ENCODE peak calls at places on chromosome 9, in nine cellular contexts. A is mammary epithelial cell; T is NAMALWA; C is T-helper 2 cell; N is stimulated activated CD8-positive, alpha-beta memory T cell treated with anti-CD3 and anti-CD28 coated beads, Interleukin-4, amount 100 ng/mL, for 4 hours; Q is heart left ventricle; F is psoas muscle; E is nephron progenitor cell; V is lung. X is an unnamed sample.
A peak's percentile ranks its signal among the peaks of the same experiment; 100 is the strongest.

GRCh38 chr9:91239367-91240111 is 122.2 kb downstream of the AUH start:
- DNase-seq in E (no peak), Q (no peak), N (no peak), V (no peak), F (no peak), T (no peak), C (no peak), A (no peak), X (no peak)

GRCh38 chr9:134283111-134283515 is 43.1 kb upstream of the RXRA start:
- DNase-seq in F (peak; percentile 76), V (peak; percentile 51), N (no peak), T (no peak), C (no peak), Q (peak; percentile 72), E (no peak), A (peak; percentile 53), X (peak; percentile 83)

GRCh38 chr9:100377015-100377414 is 24.3 kb upstream of the TEX10 start:
- DNase-seq in T (no peak), V (no peak), N (no peak), F (no peak), C (no peak), Q (no peak), A (no peak), E (no peak), X (no peak)

GRCh38 chr9:80134487-80134886 is 562.7 kb downstream of the TLE4 start:
- DNase-seq in C (no peak), Q (no peak), T (no peak), V (no peak), A (no peak), F (no peak), E (no peak), N (no peak), X (no peak)

GRCh38 chr9:5949103-5949699 is 58.5 kb downstream of the MLANA start:
- DNase-seq in C (no peak), A (peak; percentile 21), T (peak; percentile 19), E (no peak), F (no peak), V (no peak), Q (no peak), N (no peak), X (no peak)

GRCh38 chr9:89528131-89528530 is 30.2 kb upstream of the SEMA4D start:
- DNase-seq in C (no peak), A (no peak), V (no peak), T (no peak), N (no peak), E (no peak), F (no peak), Q (no peak), X (no peak)

GRCh38 chr9:99633260-99633659 is 188.4 kb upstream of the NR4A3 start:
- DNase-seq in F (no peak), C (no peak), E (no peak), N (no peak), T (peak; percentile 38), V (no peak), A (no peak), Q (no peak), X (no peak)

GRCh38 chr9:88173378-88173999 is 35.2 kb upstream of the SPATA31C2 start:
- DNase-seq in E (peak; percentile 20), V (no peak), T (peak; percentile 89), Q (peak; percentile 25), C (no peak), N (peak; percentile 9), A (peak; percentile 67), F (no peak), X (peak; percentile 55)

GRCh38 chr9:98045234-98046160 is 11.0 kb upstream of the NANS start:
- DNase-seq in F (no peak), A (no peak), V (no peak), T (peak; percentile 97), N (no peak), Q (no peak), C (no peak), E (no peak), X (no peak)

GRCh38 chr9:111067472-111067871 is 29.2 kb upstream of the LPAR1 start:
- DNase-seq in F (no peak), C (no peak), Q (no peak), V (no peak), E (no peak), T (no peak), N (no peak), A (no peak), X (no peak)

GRCh38 chr9:137138701-137139467 is at the start of gene GRIN1:
- DNase-seq in F (no peak), V (no peak), C (no peak), E (peak; percentile 88), A (no peak), N (no peak), T (no peak), Q (no peak), X (no peak)

GRCh38 chr9:14221558-14221957 is 92.4 kb downstream of the NFIB start:
- DNase-seq in F (no peak), N (no peak), Q (no peak), E (no peak), A (peak; percentile 70), V (no peak), C (no peak), T (no peak), X (no peak)

GRCh38 chr9:34457266-34458012 is 931 bp downstream of the FAM219A start:
- DNase-seq in E (peak; percentile 64), N (no peak), Q (peak; percentile 87), C (peak; percentile 4), T (no peak), F (peak; percentile 78), V (peak; percentile 48), A (peak; percentile 66), X (peak; percentile 87)

GRCh38 chr9:116476935-116477381 is 210.1 kb upstream of the TRIM32 start:
- DNase-seq in Q (peak; percentile 56), A (no peak), T (no peak), V (no peak), N (no peak), E (no peak), F (no peak), C (no peak), X (peak; percentile 57)

GRCh38 chr9:92686954-92687353 is 17.0 kb upstream of the IPPK start:
- DNase-seq in A (no peak), Q (no peak), F (no peak), T (peak; percentile 61), C (no peak), E (no peak), V (no peak), N (no peak), X (no peak)

GRCh38 chr9:117521293-117521692 is 106.4 kb upstream of the ASTN2 start:
- DNase-seq in E (no peak), T (no peak), V (no peak), N (no peak), C (no peak), Q (no peak), F (no peak), A (no peak), X (no peak)

GRCh38 chr9:94623253-94623652 is 16.1 kb downstream of the FBP1 start:
- DNase-seq in T (peak; percentile 34), C (peak; percentile 3), A (no peak), N (no peak), Q (no peak), F (no peak), V (no peak), E (peak; percentile 58), X (peak; percentile 46)

GRCh38 chr9:130682490-130683121 is 11.0 kb upstream of the EXOSC2 start:
- DNase-seq in E (peak; percentile 82), A (peak; percentile 58), N (peak; percentile 18), T (peak; percentile 64), V (peak; percentile 82), F (peak; percentile 82), Q (peak; percentile 79), C (peak; percentile 45), X (peak; percentile 86)

GRCh38 chr9:95764920-95765319 is 110.6 kb upstream of the ERCC6L2 start:
- DNase-seq in N (no peak), Q (no peak), C (no peak), E (no peak), T (no peak), A (peak; percentile 55), V (no peak), F (no peak), X (no peak)

GRCh38 chr9:87069690-87070089 is 122.4 kb upstream of the GAS1 start:
- DNase-seq in V (no peak), E (no peak), A (no peak), F (no peak), Q (no peak), T (no peak), C (no peak), N (no peak), X (no peak)

GRCh38 chr9:71858812-71859211 is 52.2 kb downstream of the ABHD17B start:
- DNase-seq in Q (no peak), E (no peak), A (peak; percentile 61), F (no peak), C (no peak), T (no peak), N (no peak), V (no peak), X (no peak)

GRCh38 chr9:94826644-94827410 is 100.3 kb downstream of the AOPEP start:
- DNase-seq in N (no peak), E (no peak), V (no peak), T (no peak), Q (no peak), C (no peak), A (no peak), F (no peak), X (no peak)

GRCh38 chr9:995776-996175 is 19.3 kb downstream of the DMRT3 start:
- DNase-seq in V (no peak), A (peak; percentile 15), C (no peak), F (no peak), Q (no peak), E (no peak), N (no peak), T (no peak), X (no peak)

GRCh38 chr9:7405924-7406604 is 393.5 kb downstream of the DMAC1 start:
- DNase-seq in C (no peak), F (no peak), V (no peak), E (no peak), T (no peak), A (no peak), N (no peak), Q (no peak), X (no peak)

X was measured in Right ventricle myocardium superior.